ENCODE peak calls at places on chromosomes 12 and 14, in ten cellular contexts. One of them, this sample, is unnamed.

GRCh38 chr12:124603143-124603542 is 35.7 kb upstream of the NCOR2 start:
- DNase-seq in uterus: no peak
- DNase-seq in skeletal muscle cell: no peak
- DNase-seq in Peyer's patch: no peak
- DNase-seq in CD4-positive, CD25-positive, alpha-beta regulatory T cell: no peak
- DNase-seq in choroid plexus epithelial cell: no peak
- DNase-seq in heart left ventricle: no peak
- DNase-seq in cardiac muscle cell: no peak
- DNase-seq in fibroblast of the aortic adventitia: no peak
- DNase-seq in tibial artery: no peak
- DNase-seq in this sample: no peak

GRCh38 chr12:26431211-26431610 is 235.8 kb downstream of the SSPN start:
- DNase-seq in uterus: no peak
- DNase-seq in skeletal muscle cell: no peak
- DNase-seq in Peyer's patch: no peak
- DNase-seq in CD4-positive, CD25-positive, alpha-beta regulatory T cell: no peak
- DNase-seq in choroid plexus epithelial cell: no peak
- DNase-seq in heart left ventricle: no peak
- DNase-seq in cardiac muscle cell: no peak
- DNase-seq in fibroblast of the aortic adventitia: no peak
- DNase-seq in tibial artery: no peak
- DNase-seq in this sample: no peak

GRCh38 chr12:116247377-116247776 is 30.1 kb downstream of the MED13L start:
- DNase-seq in uterus: no peak
- DNase-seq in skeletal muscle cell: no peak
- DNase-seq in Peyer's patch: no peak
- DNase-seq in CD4-positive, CD25-positive, alpha-beta regulatory T cell: no peak
- DNase-seq in choroid plexus epithelial cell: peak
- DNase-seq in heart left ventricle: no peak
- DNase-seq in cardiac muscle cell: peak
- DNase-seq in fibroblast of the aortic adventitia: no peak
- DNase-seq in tibial artery: no peak
- DNase-seq in this sample: no peak

GRCh38 chr14:100731846-100732765 is 5.4 kb downstream of the DLK1 start:
- DNase-seq in uterus: no peak
- DNase-seq in skeletal muscle cell: no peak
- DNase-seq in Peyer's patch: no peak
- DNase-seq in CD4-positive, CD25-positive, alpha-beta regulatory T cell: no peak
- DNase-seq in choroid plexus epithelial cell: no peak
- DNase-seq in heart left ventricle: no peak
- DNase-seq in cardiac muscle cell: no peak
- DNase-seq in fibroblast of the aortic adventitia: no peak
- DNase-seq in tibial artery: no peak
- DNase-seq in this sample: no peak

GRCh38 chr12:64187370-64187769 is 34.7 kb downstream of the KICS2 start:
- DNase-seq in uterus: no peak
- DNase-seq in skeletal muscle cell: peak
- DNase-seq in Peyer's patch: no peak
- DNase-seq in CD4-positive, CD25-positive, alpha-beta regulatory T cell: no peak
- DNase-seq in choroid plexus epithelial cell: peak
- DNase-seq in heart left ventricle: no peak
- DNase-seq in cardiac muscle cell: peak
- DNase-seq in fibroblast of the aortic adventitia: peak
- DNase-seq in tibial artery: no peak
- DNase-seq in this sample: no peak

GRCh38 chr14:75715926-75716780 is 55.1 kb downstream of the TTLL5 start:
- DNase-seq in uterus: no peak
- DNase-seq in skeletal muscle cell: no peak
- DNase-seq in Peyer's patch: no peak
- DNase-seq in CD4-positive, CD25-positive, alpha-beta regulatory T cell: no peak
- DNase-seq in choroid plexus epithelial cell: peak
- DNase-seq in heart left ventricle: no peak
- DNase-seq in cardiac muscle cell: no peak
- DNase-seq in fibroblast of the aortic adventitia: peak
- DNase-seq in tibial artery: no peak
- DNase-seq in this sample: no peak

GRCh38 chr12:111248981-111249380 is 119.9 kb downstream of the PHETA1 start:
- DNase-seq in uterus: no peak
- DNase-seq in skeletal muscle cell: no peak
- DNase-seq in Peyer's patch: no peak
- DNase-seq in CD4-positive, CD25-positive, alpha-beta regulatory T cell: no peak
- DNase-seq in choroid plexus epithelial cell: no peak
- DNase-seq in heart left ventricle: no peak
- DNase-seq in cardiac muscle cell: peak
- DNase-seq in fibroblast of the aortic adventitia: no peak
- DNase-seq in tibial artery: no peak
- DNase-seq in this sample: no peak

GRCh38 chr12:75289678-75290200 is 40.4 kb downstream of the CAPS2 start:
- DNase-seq in uterus: no peak
- DNase-seq in skeletal muscle cell: peak
- DNase-seq in Peyer's patch: no peak
- DNase-seq in CD4-positive, CD25-positive, alpha-beta regulatory T cell: no peak
- DNase-seq in choroid plexus epithelial cell: peak
- DNase-seq in heart left ventricle: no peak
- DNase-seq in cardiac muscle cell: peak
- DNase-seq in fibroblast of the aortic adventitia: peak
- DNase-seq in tibial artery: no peak
- DNase-seq in this sample: no peak

GRCh38 chr14:104450811-104451401 is 128.7 kb upstream of the C14orf180 start:
- DNase-seq in uterus: no peak
- DNase-seq in skeletal muscle cell: no peak
- DNase-seq in Peyer's patch: peak
- DNase-seq in CD4-positive, CD25-positive, alpha-beta regulatory T cell: no peak
- DNase-seq in choroid plexus epithelial cell: no peak
- DNase-seq in heart left ventricle: no peak
- DNase-seq in cardiac muscle cell: no peak
- DNase-seq in fibroblast of the aortic adventitia: no peak
- DNase-seq in tibial artery: peak
- DNase-seq in this sample: no peak

GRCh38 chr12:66942741-66943465 is 264.0 kb upstream of the GRIP1 start:
- DNase-seq in uterus: no peak
- DNase-seq in skeletal muscle cell: no peak
- DNase-seq in Peyer's patch: no peak
- DNase-seq in CD4-positive, CD25-positive, alpha-beta regulatory T cell: no peak
- DNase-seq in choroid plexus epithelial cell: no peak
- DNase-seq in heart left ventricle: no peak
- DNase-seq in cardiac muscle cell: no peak
- DNase-seq in fibroblast of the aortic adventitia: no peak
- DNase-seq in tibial artery: no peak
- DNase-seq in this sample: no peak

GRCh38 chr14:87908591-87908990 is 84.4 kb downstream of the GALC start:
- DNase-seq in uterus: no peak
- DNase-seq in skeletal muscle cell: no peak
- DNase-seq in Peyer's patch: no peak
- DNase-seq in CD4-positive, CD25-positive, alpha-beta regulatory T cell: no peak
- DNase-seq in choroid plexus epithelial cell: no peak
- DNase-seq in heart left ventricle: no peak
- DNase-seq in cardiac muscle cell: no peak
- DNase-seq in fibroblast of the aortic adventitia: no peak
- DNase-seq in tibial artery: no peak
- DNase-seq in this sample: no peak

GRCh38 chr14:72883963-72884362 is 9.9 kb downstream of the DPF3 start:
- DNase-seq in uterus: no peak
- DNase-seq in skeletal muscle cell: no peak
- DNase-seq in Peyer's patch: no peak
- DNase-seq in CD4-positive, CD25-positive, alpha-beta regulatory T cell: peak
- DNase-seq in choroid plexus epithelial cell: peak
- DNase-seq in heart left ventricle: no peak
- DNase-seq in cardiac muscle cell: no peak
- DNase-seq in fibroblast of the aortic adventitia: peak
- DNase-seq in tibial artery: no peak
- DNase-seq in this sample: no peak

GRCh38 chr12:88925370-88925915 is 345.2 kb upstream of the KITLG start:
- DNase-seq in uterus: no peak
- DNase-seq in skeletal muscle cell: no peak
- DNase-seq in Peyer's patch: no peak
- DNase-seq in CD4-positive, CD25-positive, alpha-beta regulatory T cell: no peak
- DNase-seq in choroid plexus epithelial cell: no peak
- DNase-seq in heart left ventricle: no peak
- DNase-seq in cardiac muscle cell: no peak
- DNase-seq in fibroblast of the aortic adventitia: peak
- DNase-seq in tibial artery: no peak
- DNase-seq in this sample: no peak

GRCh38 chr12:120211243-120211903 is 10.5 kb upstream of the RPLP0 start:
- DNase-seq in uterus: no peak
- DNase-seq in skeletal muscle cell: no peak
- DNase-seq in Peyer's patch: no peak
- DNase-seq in CD4-positive, CD25-positive, alpha-beta regulatory T cell: no peak
- DNase-seq in choroid plexus epithelial cell: no peak
- DNase-seq in heart left ventricle: no peak
- DNase-seq in cardiac muscle cell: no peak
- DNase-seq in fibroblast of the aortic adventitia: no peak
- DNase-seq in tibial artery: no peak
- DNase-seq in this sample: no peak

GRCh38 chr12:3226285-3226684 is 149.1 kb downstream of the TSPAN9 start:
- DNase-seq in uterus: no peak
- DNase-seq in skeletal muscle cell: no peak
- DNase-seq in Peyer's patch: no peak
- DNase-seq in CD4-positive, CD25-positive, alpha-beta regulatory T cell: no peak
- DNase-seq in choroid plexus epithelial cell: no peak
- DNase-seq in heart left ventricle: no peak
- DNase-seq in cardiac muscle cell: no peak
- DNase-seq in fibroblast of the aortic adventitia: no peak
- DNase-seq in tibial artery: no peak
- DNase-seq in this sample: no peak

GRCh38 chr14:74611672-74612345 is at the start of gene LTBP2:
- DNase-seq in uterus: peak
- DNase-seq in skeletal muscle cell: no peak
- DNase-seq in Peyer's patch: no peak
- DNase-seq in CD4-positive, CD25-positive, alpha-beta regulatory T cell: peak
- DNase-seq in choroid plexus epithelial cell: peak
- DNase-seq in heart left ventricle: no peak
- DNase-seq in cardiac muscle cell: peak
- DNase-seq in fibroblast of the aortic adventitia: peak
- DNase-seq in tibial artery: peak
- DNase-seq in this sample: peak

GRCh38 chr14:92760524-92760805 is 12.0 kb upstream of the LGMN start:
- DNase-seq in uterus: no peak
- DNase-seq in skeletal muscle cell: no peak
- DNase-seq in Peyer's patch: no peak
- DNase-seq in CD4-positive, CD25-positive, alpha-beta regulatory T cell: no peak
- DNase-seq in choroid plexus epithelial cell: no peak
- DNase-seq in heart left ventricle: no peak
- DNase-seq in cardiac muscle cell: no peak
- DNase-seq in fibroblast of the aortic adventitia: no peak
- DNase-seq in tibial artery: no peak
- DNase-seq in this sample: no peak

GRCh38 chr14:31926652-31927347 is 150.3 kb upstream of the ARHGAP5 start:
- DNase-seq in uterus: no peak
- DNase-seq in skeletal muscle cell: no peak
- DNase-seq in Peyer's patch: no peak
- DNase-seq in CD4-positive, CD25-positive, alpha-beta regulatory T cell: no peak
- DNase-seq in choroid plexus epithelial cell: peak
- DNase-seq in heart left ventricle: peak
- DNase-seq in cardiac muscle cell: no peak
- DNase-seq in fibroblast of the aortic adventitia: no peak
- DNase-seq in tibial artery: no peak
- DNase-seq in this sample: no peak
- H3K4me3 ChIP-seq in uterus: no peak
- H3K4me3 ChIP-seq in skeletal muscle cell: no peak
- H3K4me3 ChIP-seq in Peyer's patch: no peak
- H3K4me3 ChIP-seq in CD4-positive, CD25-positive, alpha-beta regulatory T cell: no peak
- H3K4me3 ChIP-seq in choroid plexus epithelial cell: no peak
- H3K4me3 ChIP-seq in heart left ventricle: no peak
- H3K4me3 ChIP-seq in cardiac muscle cell: no peak
- H3K4me3 ChIP-seq in fibroblast of the aortic adventitia: no peak
- H3K4me3 ChIP-seq in tibial artery: no peak
- H3K4me3 ChIP-seq in this sample: no peak

GRCh38 chr12:106417926-106418910 is 60.7 kb downstream of the POLR3B start:
- DNase-seq in uterus: no peak
- DNase-seq in skeletal muscle cell: peak
- DNase-seq in Peyer's patch: no peak
- DNase-seq in CD4-positive, CD25-positive, alpha-beta regulatory T cell: no peak
- DNase-seq in choroid plexus epithelial cell: peak
- DNase-seq in heart left ventricle: no peak
- DNase-seq in cardiac muscle cell: peak
- DNase-seq in fibroblast of the aortic adventitia: peak
- DNase-seq in tibial artery: no peak
- DNase-seq in this sample: no peak
- H3K4me3 ChIP-seq in uterus: no peak
- H3K4me3 ChIP-seq in skeletal muscle cell: no peak
- H3K4me3 ChIP-seq in Peyer's patch: no peak
- H3K4me3 ChIP-seq in CD4-positive, CD25-positive, alpha-beta regulatory T cell: no peak
- H3K4me3 ChIP-seq in choroid plexus epithelial cell: no peak
- H3K4me3 ChIP-seq in heart left ventricle: no peak
- H3K4me3 ChIP-seq in cardiac muscle cell: no peak
- H3K4me3 ChIP-seq in fibroblast of the aortic adventitia: no peak
- H3K4me3 ChIP-seq in tibial artery: no peak
- H3K4me3 ChIP-seq in this sample: no peak

GRCh38 chr12:103442822-103443221 is 52.9 kb downstream of the C12orf42 start:
- DNase-seq in uterus: no peak
- DNase-seq in skeletal muscle cell: no peak
- DNase-seq in Peyer's patch: no peak
- DNase-seq in CD4-positive, CD25-positive, alpha-beta regulatory T cell: no peak
- DNase-seq in choroid plexus epithelial cell: no peak
- DNase-seq in heart left ventricle: no peak
- DNase-seq in cardiac muscle cell: no peak
- DNase-seq in fibroblast of the aortic adventitia: no peak
- DNase-seq in tibial artery: no peak
- DNase-seq in this sample: no peak
- H3K4me3 ChIP-seq in uterus: no peak
- H3K4me3 ChIP-seq in skeletal muscle cell: no peak
- H3K4me3 ChIP-seq in Peyer's patch: no peak
- H3K4me3 ChIP-seq in CD4-positive, CD25-positive, alpha-beta regulatory T cell: peak
- H3K4me3 ChIP-seq in choroid plexus epithelial cell: no peak
- H3K4me3 ChIP-seq in heart left ventricle: no peak
- H3K4me3 ChIP-seq in cardiac muscle cell: no peak
- H3K4me3 ChIP-seq in fibroblast of the aortic adventitia: no peak
- H3K4me3 ChIP-seq in tibial artery: no peak
- H3K4me3 ChIP-seq in this sample: no peak

DNA sequence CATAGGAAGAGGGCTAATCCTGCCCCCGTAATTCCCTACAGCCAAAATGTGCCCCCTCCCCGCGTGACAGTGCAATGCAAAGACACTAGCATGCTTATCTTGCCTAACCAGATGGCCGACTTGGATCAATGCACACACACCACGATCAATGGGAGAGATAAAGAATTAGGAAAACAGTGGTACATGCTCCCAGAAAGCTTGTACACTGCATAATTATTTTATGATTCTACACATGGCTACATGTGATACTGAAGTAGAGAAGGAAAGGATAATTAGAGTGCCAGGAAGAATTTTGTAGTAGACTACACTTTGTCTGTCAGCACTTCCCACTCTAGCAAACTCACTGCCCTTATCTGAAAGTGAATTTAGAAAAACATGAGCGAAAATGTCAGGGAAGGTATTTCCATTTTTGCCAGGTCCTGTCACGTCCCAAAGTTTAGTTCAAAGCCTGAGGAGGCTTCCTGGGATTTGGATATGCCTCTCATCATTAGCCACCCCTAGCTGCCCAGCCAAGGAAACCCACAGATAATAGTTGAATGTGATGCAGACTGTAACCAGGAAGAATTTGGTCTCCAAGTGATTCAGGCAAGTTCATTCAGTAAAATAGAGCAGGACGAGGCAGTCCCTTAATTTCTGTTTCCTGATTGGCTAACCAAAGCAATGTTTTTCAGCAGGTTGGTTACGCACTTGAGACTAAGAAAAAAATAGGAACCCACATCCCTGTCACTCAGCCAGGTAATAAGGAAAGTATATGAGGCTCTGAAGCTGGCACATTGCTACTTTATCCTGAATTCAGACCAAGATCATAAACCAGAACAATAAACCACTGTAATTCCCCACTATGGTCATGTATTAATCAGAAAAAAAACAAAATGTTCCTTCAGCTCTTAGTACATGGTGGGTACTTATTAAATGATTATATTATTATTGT is 199.6 kb upstream of the OTX2 start:
- DNase-seq in uterus: no peak
- DNase-seq in skeletal muscle cell: no peak
- DNase-seq in Peyer's patch: no peak
- DNase-seq in CD4-positive, CD25-positive, alpha-beta regulatory T cell: no peak
- DNase-seq in choroid plexus epithelial cell: no peak
- DNase-seq in heart left ventricle: no peak
- DNase-seq in cardiac muscle cell: no peak
- DNase-seq in fibroblast of the aortic adventitia: no peak
- DNase-seq in tibial artery: no peak
- DNase-seq in this sample: no peak
- H3K4me3 ChIP-seq in uterus: no peak
- H3K4me3 ChIP-seq in skeletal muscle cell: no peak
- H3K4me3 ChIP-seq in Peyer's patch: no peak
- H3K4me3 ChIP-seq in CD4-positive, CD25-positive, alpha-beta regulatory T cell: no peak
- H3K4me3 ChIP-seq in choroid plexus epithelial cell: no peak
- H3K4me3 ChIP-seq in heart left ventricle: no peak
- H3K4me3 ChIP-seq in cardiac muscle cell: no peak
- H3K4me3 ChIP-seq in fibroblast of the aortic adventitia: no peak
- H3K4me3 ChIP-seq in tibial artery: no peak
- H3K4me3 ChIP-seq in this sample: no peak